ENCODE peak calls at places on chromosomes 16 and 17, in four cellular contexts. E is dorsolateral prefrontal cortex, X is germinal center, K is kidney epithelial cell. J is an unnamed sample.

GRCh38 chr16:57590654-57591085 is 37.8 kb upstream of the ADGRG1 start:
- DNase-seq in E (no peak), X (no peak), K (peak), J (no peak)

GRCh38 chr16:70342016-70342415 is 4.7 kb upstream of the DDX19A start:
- DNase-seq in X (no peak), E (no peak), K (no peak), J (no peak)

GRCh38 chr17:45677770-45678169 is 106.3 kb upstream of the CRHR1 start:
- DNase-seq in X (no peak), K (no peak), E (peak), J (no peak)

GRCh38 chr17:56172517-56172982 is 19.3 kb downstream of the ANKFN1 start:
- DNase-seq in E (no peak), X (no peak), K (no peak), J (peak)

GRCh38 chr16:23754594-23755483 is at the start of gene CHP2:
- DNase-seq in K (no peak), E (no peak), X (no peak), J (no peak)

GRCh38 chr17:60817187-60817586 is 139.5 kb downstream of the BCAS3 start:
- DNase-seq in X (no peak), E (no peak), K (peak), J (no peak)

GRCh38 chr16:72658888-72659717 is 388.8 kb downstream of the ZFHX3 start:
- DNase-seq in X (no peak), K (no peak), E (no peak), J (no peak)

GRCh38 chr17:75271955-75272847 is 1.2 kb upstream of the MIF4GD start:
- DNase-seq in E (no peak), K (no peak), X (peak), J (no peak)

GRCh38 chr17:65406552-65406951 is 154.9 kb downstream of the AXIN2 start:
- DNase-seq in X (no peak), K (no peak), E (no peak), J (no peak)

GRCh38 chr17:64245218-64246145 is 17.6 kb downstream of the TEX2 start:
- DNase-seq in K (no peak), E (no peak), X (no peak), J (no peak)

GRCh38 chr17:60827920-60828319 is 150.3 kb downstream of the BCAS3 start:
- DNase-seq in X (no peak), K (no peak), E (no peak), J (no peak)

GRCh38 chr16:12450381-12450780 is 353.3 kb downstream of the CPPED1 start:
- DNase-seq in E (no peak), X (no peak), K (no peak), J (no peak)

GRCh38 chr17:19812407-19812806 is 55.3 kb downstream of the ULK2 start:
- DNase-seq in X (no peak), E (peak), K (no peak), J (no peak)

GRCh38 chr16:557463-558297 is 2.5 kb upstream of the PRR35 start:
- DNase-seq in E (no peak), K (no peak), X (no peak), J (no peak)

GRCh38 chr16:53502331-53503269 is at the start of gene AKTIP:
- DNase-seq in X (peak), K (no peak), E (no peak), J (peak)

GRCh38 chr16:80120899-80121521 is 419.8 kb upstream of the DYNLRB2 start:
- DNase-seq in K (no peak), E (no peak), X (no peak), J (no peak)

GRCh38 chr16:88971371-88972097 is 5.5 kb downstream of the CBFA2T3 start:
- DNase-seq in E (no peak), K (no peak), X (peak), J (no peak)

GRCh38 chr17:79811036-79811887 is 14.4 kb upstream of the CBX8 start:
- DNase-seq in E (peak), K (no peak), X (peak), J (no peak)

GRCh38 chr17:32020943-32021617 is 13.9 kb downstream of the LRRC37B start:
- DNase-seq in K (no peak), X (no peak), E (no peak), J (no peak)

GRCh38 chr17:82882715-82883446 is 43.1 kb upstream of the ZNF750 start:
- DNase-seq in X (no peak), K (no peak), E (no peak), J (no peak)

GRCh38 chr17:29546085-29546484 is 20.8 kb downstream of the ABHD15 start:
- DNase-seq in E (no peak), K (no peak), X (no peak), J (no peak)

J was measured in hypothalamus.